ENCODE peak calls at places on chromosome 19, in seven cellular contexts. G is caudate nucleus, U is gastrocnemius medialis, V is left lung, Q is fibroblast of lung, D is tibial nerve, B is suprapubic skin. S is an unnamed sample.

GRCh38 chr19:46571495-46571894 is 29.6 kb upstream of the CALM3 start:
- DNase-seq in G (no peak), U (no peak), V (no peak), Q (no peak), D (no peak), B (no peak), S (no peak)

GRCh38 chr19:31499826-31500539 is 150.7 kb upstream of the TSHZ3 start:
- DNase-seq in G (no peak), U (no peak), V (no peak), Q (no peak), D (no peak), B (peak), S (peak)

GRCh38 chr19:18412610-18413239 is 6.5 kb upstream of the SSBP4 start:
- DNase-seq in G (no peak), U (no peak), V (peak), Q (no peak), D (no peak), B (peak), S (no peak)

GRCh38 chr19:7842661-7843294 is 12.8 kb downstream of the EVI5L start:
- DNase-seq in G (no peak), U (no peak), V (no peak), Q (no peak), D (no peak), B (no peak), S (no peak)

GRCh38 chr19:47132522-47132852 is 1.9 kb downstream of the SAE1 start:
- DNase-seq in G (no peak), U (no peak), V (no peak), Q (no peak), D (no peak), B (no peak), S (no peak)

GRCh38 chr19:28444371-28444770 is 768.6 kb downstream of the UQCRFS1 start:
- DNase-seq in G (no peak), U (no peak), V (no peak), Q (no peak), D (no peak), B (no peak), S (no peak)

GRCh38 chr19:29672933-29673336 is 7.7 kb downstream of the PLEKHF1 start:
- DNase-seq in G (no peak), U (peak), V (peak), Q (no peak), D (no peak), B (no peak), S (no peak)

GRCh38 chr19:1650627-1651009 is 1.8 kb downstream of the TCF3 start:
- DNase-seq in G (no peak), U (no peak), V (peak), Q (peak), D (no peak), B (no peak), S (no peak)

GRCh38 chr19:10461047-10461949 is 41.0 kb downstream of the PDE4A start:
- DNase-seq in G (peak), U (peak), V (peak), Q (peak), D (peak), B (peak), S (peak)

GRCh38 chr19:15197275-15198005 is 3.4 kb downstream of the NOTCH3 start:
- DNase-seq in G (no peak), U (no peak), V (no peak), Q (peak), D (no peak), B (no peak), S (no peak)

GRCh38 chr19:928471-929259 is 2.8 kb downstream of the ARID3A start:
- DNase-seq in G (no peak), U (peak), V (no peak), Q (no peak), D (no peak), B (no peak), S (no peak)

GRCh38 chr19:1154731-1155351 is 19.2 kb downstream of the SBNO2 start:
- DNase-seq in G (no peak), U (peak), V (peak), Q (peak), D (peak), B (peak), S (peak)

GRCh38 chr19:4186087-4186993 is 3.9 kb downstream of the ANKRD24 start:
- DNase-seq in G (peak), U (peak), V (no peak), Q (peak), D (peak), B (no peak), S (no peak)

GRCh38 chr19:51187395-51188226 is 37.3 kb upstream of the CD33 start:
- DNase-seq in G (no peak), U (no peak), V (no peak), Q (no peak), D (no peak), B (no peak), S (no peak)

GRCh38 chr19:29568036-29568788 is 37.9 kb upstream of the POP4 start:
- DNase-seq in G (no peak), U (no peak), V (no peak), Q (no peak), D (no peak), B (peak), S (no peak)

GRCh38 chr19:14248578-14249011 is 42.6 kb upstream of the ADGRL1 start:
- DNase-seq in G (peak), U (no peak), V (no peak), Q (peak), D (peak), B (no peak), S (peak)

GRCh38 chr19:48186541-48186991 is 16.1 kb downstream of the ZSWIM9 start:
- DNase-seq in G (no peak), U (no peak), V (no peak), Q (no peak), D (no peak), B (no peak), S (no peak)

GRCh38 chr19:768424-768823 is 17.5 kb downstream of the MISP start:
- DNase-seq in G (no peak), U (no peak), V (no peak), Q (peak), D (no peak), B (no peak), S (no peak)

GRCh38 chr19:51158474-51159129 is 16.5 kb downstream of the SIGLEC7 start:
- DNase-seq in G (no peak), U (no peak), V (peak), Q (peak), D (no peak), B (no peak), S (no peak)

GRCh38 chr19:18006895-18007604 is 920 bp upstream of the ARRDC2 start:
- DNase-seq in G (peak), U (peak), V (peak), Q (peak), D (peak), B (no peak), S (peak)

GRCh38 chr19:480016-480855 is 16.1 kb upstream of the MADCAM1 start:
- DNase-seq in G (peak), U (peak), V (peak), Q (peak), D (peak), B (no peak), S (no peak)

GRCh38 chr19:14112051-14112808 is 5.3 kb downstream of the PRKACA start:
- DNase-seq in G (no peak), U (no peak), V (no peak), Q (no peak), D (no peak), B (no peak), S (no peak)

GRCh38 chr19:23817519-23817918 is 58.8 kb upstream of the ZNF681 start:
- DNase-seq in G (no peak), U (no peak), V (no peak), Q (peak), D (no peak), B (no peak), S (no peak)

GRCh38 chr19:18097993-18098890 is 664 bp downstream of the MAST3 start:
- DNase-seq in G (no peak), U (no peak), V (no peak), Q (no peak), D (no peak), B (no peak), S (no peak)

GRCh38 chr19:57642396-57643046 is 9.6 kb downstream of the ZNF211 start:
- DNase-seq in G (no peak), U (no peak), V (no peak), Q (no peak), D (no peak), B (no peak), S (no peak)

GRCh38 chr19:53971608-53972007 is 8.9 kb downstream of the CACNG8 start:
- DNase-seq in G (no peak), U (no peak), V (no peak), Q (no peak), D (no peak), B (no peak), S (no peak)

GRCh38 chr19:55669418-55670279 is 5.4 kb upstream of the EPN1 start:
- DNase-seq in G (peak), U (no peak), V (peak), Q (no peak), D (no peak), B (no peak), S (no peak)

GRCh38 chr19:1862424-1863307 is 713 bp downstream of the KLF16 start:
- DNase-seq in G (no peak), U (no peak), V (peak), Q (no peak), D (no peak), B (no peak), S (no peak)

GRCh38 chr19:42284641-42285341 is 15.7 kb downstream of the CIC start:
- DNase-seq in G (no peak), U (no peak), V (peak), Q (no peak), D (no peak), B (no peak), S (peak)

GRCh38 chr19:9986787-9987281 is 23.5 kb downstream of the COL5A3 start:
- DNase-seq in G (peak), U (peak), V (no peak), Q (peak), D (no peak), B (no peak), S (peak)

GRCh38 chr19:1250374-1251232 is 2.2 kb downstream of the MIDN start:
- DNase-seq in G (peak), U (peak), V (no peak), Q (peak), D (no peak), B (no peak), S (no peak)

GRCh38 chr19:8116437-8117293 is 32.7 kb downstream of the FBN3 start:
- DNase-seq in G (no peak), U (no peak), V (peak), Q (no peak), D (no peak), B (no peak), S (no peak)

GRCh38 chr19:56639217-56639616 is 3.7 kb upstream of the SMIM17 start:
- DNase-seq in G (no peak), U (no peak), V (no peak), Q (peak), D (no peak), B (no peak), S (no peak)

GRCh38 chr19:41709951-41710645 is 1.7 kb downstream of the CEACAM5 start:
- DNase-seq in G (no peak), U (no peak), V (no peak), Q (no peak), D (no peak), B (peak), S (no peak)

GRCh38 chr19:15456871-15457700 is 7.3 kb downstream of the RASAL3 start:
- DNase-seq in G (no peak), U (no peak), V (peak), Q (no peak), D (no peak), B (no peak), S (no peak)

GRCh38 chr19:51572908-51573307 is 1.8 kb downstream of the ZNF175 start:
- DNase-seq in G (no peak), U (no peak), V (no peak), Q (peak), D (no peak), B (no peak), S (no peak)

GRCh38 chr19:33054623-33055022 is 10.1 kb downstream of the RHPN2 start:
- DNase-seq in G (no peak), U (no peak), V (no peak), Q (no peak), D (no peak), B (peak), S (no peak)

GRCh38 chr19:44796701-44797115 is 12.2 kb upstream of the BCAM start:
- DNase-seq in G (no peak), U (peak), V (no peak), Q (no peak), D (no peak), B (no peak), S (no peak)
- H3K27ac ChIP-seq in G (peak), U (peak), V (peak), Q (no peak), D (peak), B (peak), S (peak)

GRCh38 chr19:13015361-13016231 is 20.3 kb downstream of the NFIX start:
- DNase-seq in G (no peak), U (no peak), V (peak), Q (peak), D (no peak), B (no peak), S (no peak)
- H3K27ac ChIP-seq in G (peak), U (peak), V (peak), Q (peak), D (peak), B (peak), S (peak)

GRCh38 chr19:34274827-34275625 is 20.7 kb downstream of the GARRE1 start:
- DNase-seq in G (no peak), U (no peak), V (no peak), Q (peak), D (no peak), B (no peak), S (no peak)
- H3K27ac ChIP-seq in G (peak), U (peak), V (peak), Q (peak), D (peak), B (peak), S (peak)

GRCh38 chr19:38569368-38569983 is 48.3 kb downstream of the MAP4K1 start:
- DNase-seq in G (no peak), U (no peak), V (no peak), Q (no peak), D (no peak), B (no peak), S (no peak)
- H3K27ac ChIP-seq in G (no peak), U (peak), V (no peak), Q (no peak), D (no peak), B (no peak), S (no peak)

DNA sequence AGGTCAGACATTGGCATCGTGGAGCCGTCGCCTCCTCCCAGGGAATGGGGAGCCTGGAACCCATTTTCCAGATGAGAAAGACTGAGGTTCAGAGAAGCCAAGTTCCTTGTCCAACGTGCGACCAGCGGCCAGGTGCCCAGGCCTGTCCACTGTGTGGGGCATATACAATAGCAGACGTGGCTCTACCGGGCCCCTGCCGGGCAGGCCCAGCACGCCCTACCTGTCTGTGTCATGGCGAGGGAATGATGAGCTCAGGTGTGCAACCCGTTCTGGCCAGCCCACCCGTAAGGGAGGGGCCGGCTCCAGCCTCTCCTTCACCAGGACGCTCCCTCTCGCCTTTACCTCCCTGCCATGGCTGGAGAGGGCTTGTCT is 837 bp downstream of the GNA15 start:
- DNase-seq in G (no peak), U (no peak), V (peak), Q (no peak), D (no peak), B (no peak), S (no peak)
- H3K27ac ChIP-seq in G (no peak), U (no peak), V (peak), Q (no peak), D (no peak), B (peak), S (no peak)

DNA sequence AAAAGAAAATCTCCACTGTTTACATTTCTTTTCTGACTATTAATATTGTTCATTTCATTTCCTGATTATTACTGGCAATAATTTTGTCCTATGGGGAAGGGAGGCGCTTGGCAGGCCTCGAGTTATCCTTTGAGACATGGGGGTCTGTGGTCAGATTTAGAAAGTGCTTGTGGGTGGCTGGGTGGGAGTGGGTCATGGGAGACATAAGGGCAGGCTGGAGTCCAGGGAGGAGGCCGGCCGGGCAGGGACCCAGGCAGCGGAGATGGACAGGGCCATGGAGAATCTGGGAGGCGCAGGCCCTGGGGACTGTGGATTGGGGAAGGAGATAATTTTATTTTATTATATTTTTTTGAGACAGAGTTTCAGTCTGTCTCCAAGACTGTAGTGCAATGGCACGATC is 40.1 kb downstream of the LTBP4 start:
- DNase-seq in G (no peak), U (no peak), V (peak), Q (peak), D (no peak), B (no peak), S (no peak)
- H3K27ac ChIP-seq in G (no peak), U (peak), V (no peak), Q (peak), D (peak), B (no peak), S (peak)

GRCh38 chr19:35144259-35144599 is 1.2 kb downstream of the FXYD7 start:
- DNase-seq in G (no peak), U (no peak), V (no peak), Q (no peak), D (no peak), B (no peak), S (no peak)
- H3K27ac ChIP-seq in G (no peak), U (no peak), V (no peak), Q (no peak), D (no peak), B (no peak), S (no peak)

GRCh38 chr19:5321066-5321642 is 19.5 kb downstream of the PTPRS start:
- DNase-seq in G (no peak), U (no peak), V (no peak), Q (no peak), D (no peak), B (no peak), S (no peak)
- H3K27ac ChIP-seq in G (no peak), U (no peak), V (no peak), Q (no peak), D (no peak), B (no peak), S (no peak)

DNA sequence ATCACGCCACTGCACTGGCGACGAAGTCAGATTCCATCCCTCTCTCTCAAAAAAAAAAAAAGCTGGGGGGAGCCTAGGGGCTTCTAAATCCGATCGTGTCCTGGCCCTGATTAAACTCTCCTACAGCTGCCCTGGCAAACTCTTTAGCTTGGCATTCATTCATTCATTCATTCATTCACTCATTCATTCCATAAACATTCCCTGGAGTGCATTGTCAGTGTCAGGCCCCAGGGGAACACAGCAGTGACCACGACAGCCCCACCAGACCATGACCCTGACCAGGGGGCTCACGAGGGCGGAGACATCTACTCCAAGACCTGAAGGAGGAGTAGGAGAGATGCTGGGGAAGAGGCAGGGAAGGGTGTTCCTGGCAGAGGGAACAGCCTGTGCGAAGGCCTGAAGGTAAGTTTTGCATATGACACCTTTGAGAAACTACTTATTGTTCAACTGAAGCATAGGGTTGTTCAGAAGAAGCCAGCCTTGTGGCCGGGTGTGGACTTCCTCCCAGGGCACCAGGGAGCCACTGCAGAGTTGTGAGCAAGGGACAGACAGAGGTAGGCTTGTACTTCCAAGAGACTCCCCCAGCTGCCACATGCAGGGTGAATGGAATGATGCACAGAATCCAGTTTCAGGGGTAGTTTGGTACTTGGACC is 24.5 kb downstream of the CEACAM16 start:
- DNase-seq in G (no peak), U (no peak), V (no peak), Q (no peak), D (no peak), B (no peak), S (no peak)
- H3K27ac ChIP-seq in G (no peak), U (peak), V (peak), Q (no peak), D (no peak), B (no peak), S (no peak)

DNA sequence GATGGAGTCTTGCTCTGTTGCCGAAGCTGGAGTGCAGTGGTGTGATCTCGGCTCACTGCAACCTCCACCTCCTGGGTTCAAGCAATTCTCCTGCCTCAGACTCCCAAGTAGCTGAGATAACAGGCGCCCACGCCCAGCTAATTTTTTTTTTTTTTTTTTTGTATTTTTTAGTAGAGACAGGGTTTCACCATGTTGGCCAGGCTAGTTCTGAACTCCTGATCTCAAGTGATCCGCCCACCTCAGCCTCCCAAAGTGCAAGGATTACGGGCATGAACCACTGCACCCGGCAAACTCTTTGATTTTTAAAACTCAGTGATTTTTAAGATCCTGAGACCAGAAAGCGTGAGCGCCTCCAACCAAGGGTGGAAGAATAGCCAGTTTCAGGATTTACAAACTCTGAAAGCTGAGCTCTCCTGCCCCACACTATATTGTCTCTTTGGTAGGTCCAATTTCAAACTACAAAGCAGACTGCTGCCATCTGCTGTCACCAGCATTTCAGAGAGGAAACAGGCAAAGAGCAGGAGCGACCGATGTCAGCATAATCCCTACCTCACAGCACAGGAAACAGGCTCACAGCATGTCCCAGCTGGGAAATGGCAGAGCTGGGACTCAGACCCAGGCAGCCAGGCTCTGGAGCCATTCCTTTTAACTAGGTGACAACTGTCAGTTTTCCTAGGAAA is 9.2 kb downstream of the NOSIP start:
- DNase-seq in G (no peak), U (peak), V (no peak), Q (no peak), D (no peak), B (no peak), S (no peak)
- H3K27ac ChIP-seq in G (no peak), U (peak), V (no peak), Q (no peak), D (no peak), B (no peak), S (no peak)

S was measured in ascending aorta.